ENCODE peak calls at places on chromosomes 12 and 14, in five cellular contexts. H, S, O, J and P are unnamed samples.

GRCh38 chr12:3885179-3886094 is 12.2 kb upstream of the PARP11 start:
- DNase-seq in S (no peak), H (peak), J (peak), O (peak), P (peak)

GRCh38 chr12:86513206-86513605 is 257.0 kb upstream of the MGAT4C start:
- DNase-seq in S (no peak), O (no peak), J (no peak), H (no peak), P (no peak)

GRCh38 chr12:8844665-8845064 is 22.2 kb downstream of the A2ML1 start:
- DNase-seq in S (no peak), H (no peak), O (peak), J (no peak), P (no peak)

GRCh38 chr12:123085730-123086487 is 65.0 kb downstream of the PITPNM2 start:
- DNase-seq in O (peak), J (no peak), S (no peak), H (peak), P (peak)

GRCh38 chr14:105173901-105174894 is 5.6 kb upstream of the JAG2 start:
- DNase-seq in S (no peak), O (peak), J (no peak), H (no peak), P (no peak)

GRCh38 chr12:96810477-96810876 is 96.6 kb upstream of the NEDD1 start:
- DNase-seq in J (no peak), O (no peak), S (no peak), H (no peak), P (no peak)

GRCh38 chr12:11901687-11902524 is 168.8 kb upstream of the BCL2L14 start:
- DNase-seq in S (no peak), O (no peak), J (no peak), H (no peak), P (no peak)

GRCh38 chr14:29016050-29016900 is 249.7 kb downstream of the FOXG1 start:
- DNase-seq in O (peak), H (peak), J (peak), S (no peak), P (peak)

GRCh38 chr12:110247340-110248095 is 33.5 kb upstream of the ATP2A2 start:
- DNase-seq in S (no peak), O (peak), H (no peak), J (no peak), P (peak)

GRCh38 chr14:81208489-81208888 is 12.3 kb downstream of the GTF2A1 start:
- DNase-seq in J (no peak), S (no peak), H (no peak), O (no peak), P (peak)

GRCh38 chr12:13362260-13362841 is 165.8 kb downstream of the EMP1 start:
- DNase-seq in J (peak), O (peak), S (peak), H (peak), P (peak)

GRCh38 chr14:35122696-35123387 is 490 bp downstream of the PRORP start:
- DNase-seq in J (peak), S (peak), O (no peak), H (peak), P (peak)

GRCh38 chr12:1466481-1467260 is 127.7 kb downstream of the FBXL14 start:
- DNase-seq in H (no peak), S (no peak), O (no peak), J (no peak), P (no peak)